ENCODE peak calls at places on chromosomes 1 and 21, in seven cellular contexts. One of them, this sample, is unnamed.

GRCh38 chr1:41790351-41790750 is 128.4 kb downstream of the HIVEP3 start:
- DNase-seq in effector CD8-positive, alpha-beta T cell: no peak
- DNase-seq in Caki2: no peak
- DNase-seq in neuronal stem cell: no peak
- DNase-seq in mammary epithelial cell: no peak
- DNase-seq in PC-3: no peak
- DNase-seq in EH: no peak
- DNase-seq in this sample: no peak

GRCh38 chr21:45803613-45804340 is 160.3 kb downstream of the PCBP3 start:
- DNase-seq in Caki2: no peak
- DNase-seq in mammary epithelial cell: no peak
- DNase-seq in neuronal stem cell: no peak
- DNase-seq in PC-3: no peak
- DNase-seq in EH: no peak
- DNase-seq in effector CD8-positive, alpha-beta T cell: no peak
- DNase-seq in this sample: no peak

GRCh38 chr1:68120136-68120791 is 69.8 kb upstream of the DIRAS3 start:
- DNase-seq in mammary epithelial cell: peak
- DNase-seq in Caki2: peak
- DNase-seq in effector CD8-positive, alpha-beta T cell: no peak
- DNase-seq in PC-3: peak
- DNase-seq in EH: peak
- DNase-seq in neuronal stem cell: peak
- DNase-seq in this sample: no peak

GRCh38 chr1:177505905-177506590 is 335.3 kb downstream of the BRINP2 start:
- DNase-seq in mammary epithelial cell: peak
- DNase-seq in PC-3: peak
- DNase-seq in effector CD8-positive, alpha-beta T cell: no peak
- DNase-seq in neuronal stem cell: no peak
- DNase-seq in Caki2: no peak
- DNase-seq in EH: peak
- DNase-seq in this sample: no peak

GRCh38 chr1:204970897-204971296 is 72.1 kb upstream of the CNTN2 start:
- DNase-seq in neuronal stem cell: no peak
- DNase-seq in EH: no peak
- DNase-seq in mammary epithelial cell: no peak
- DNase-seq in PC-3: no peak
- DNase-seq in effector CD8-positive, alpha-beta T cell: no peak
- DNase-seq in Caki2: no peak
- DNase-seq in this sample: no peak

GRCh38 chr1:31843506-31843905 is 27.7 kb upstream of the SPOCD1 start:
- DNase-seq in effector CD8-positive, alpha-beta T cell: no peak
- DNase-seq in Caki2: no peak
- DNase-seq in EH: peak
- DNase-seq in PC-3: peak
- DNase-seq in mammary epithelial cell: peak
- DNase-seq in neuronal stem cell: no peak
- DNase-seq in this sample: no peak

GRCh38 chr1:194693244-194693643 is 1506.8 kb upstream of the B3GALT2 start:
- DNase-seq in effector CD8-positive, alpha-beta T cell: no peak
- DNase-seq in mammary epithelial cell: no peak
- DNase-seq in Caki2: no peak
- DNase-seq in neuronal stem cell: no peak
- DNase-seq in EH: no peak
- DNase-seq in PC-3: no peak
- DNase-seq in this sample: no peak

GRCh38 chr1:27660300-27660837 is 11.6 kb downstream of the IFI6 start:
- DNase-seq in PC-3: peak
- DNase-seq in effector CD8-positive, alpha-beta T cell: no peak
- DNase-seq in neuronal stem cell: no peak
- DNase-seq in Caki2: no peak
- DNase-seq in mammary epithelial cell: no peak
- DNase-seq in EH: no peak
- DNase-seq in this sample: no peak

GRCh38 chr1:215146252-215146975 is 63.9 kb downstream of the KCNK2 start:
- DNase-seq in neuronal stem cell: no peak
- DNase-seq in Caki2: peak
- DNase-seq in effector CD8-positive, alpha-beta T cell: no peak
- DNase-seq in PC-3: peak
- DNase-seq in EH: peak
- DNase-seq in mammary epithelial cell: peak
- DNase-seq in this sample: no peak

GRCh38 chr21:46130721-46131720 is 24.4 kb downstream of the FTCD start:
- DNase-seq in EH: no peak
- DNase-seq in mammary epithelial cell: no peak
- DNase-seq in PC-3: no peak
- DNase-seq in neuronal stem cell: no peak
- DNase-seq in effector CD8-positive, alpha-beta T cell: no peak
- DNase-seq in Caki2: no peak
- DNase-seq in this sample: no peak

GRCh38 chr1:2378956-2379732 is 12.2 kb downstream of the MORN1 start:
- DNase-seq in EH: no peak
- DNase-seq in mammary epithelial cell: no peak
- DNase-seq in PC-3: no peak
- DNase-seq in neuronal stem cell: no peak
- DNase-seq in Caki2: no peak
- DNase-seq in effector CD8-positive, alpha-beta T cell: no peak
- DNase-seq in this sample: no peak

GRCh38 chr1:240709676-240710075 is 97.7 kb upstream of the GREM2 start:
- DNase-seq in effector CD8-positive, alpha-beta T cell: no peak
- DNase-seq in neuronal stem cell: no peak
- DNase-seq in Caki2: no peak
- DNase-seq in PC-3: no peak
- DNase-seq in EH: no peak
- DNase-seq in mammary epithelial cell: no peak
- DNase-seq in this sample: no peak

GRCh38 chr21:42346441-42346840 is 4.4 kb downstream of the TFF2 start:
- DNase-seq in PC-3: no peak
- DNase-seq in neuronal stem cell: no peak
- DNase-seq in effector CD8-positive, alpha-beta T cell: no peak
- DNase-seq in Caki2: no peak
- DNase-seq in mammary epithelial cell: no peak
- DNase-seq in EH: no peak
- DNase-seq in this sample: no peak